ENCODE peak calls at places on chromosomes 5 and 9, in seven cellular contexts. E, T, F, Z, V, K and U are unnamed samples.
A peak's percentile ranks its signal among the peaks of the same experiment; 100 is the strongest.

GRCh38 chr5:171580506-171581265 is 161.2 kb downstream of the FGF18 start:
- DNase-seq in E (peak; percentile 32), T (no peak), F (no peak), Z (no peak), V (no peak), K (peak; percentile 52), U (peak; percentile 28)

GRCh38 chr5:150441813-150442698 is 7.5 kb downstream of the RPS14 start:
- DNase-seq in E (no peak), T (no peak), F (no peak), Z (no peak), V (no peak), K (no peak), U (no peak)

GRCh38 chr5:14351086-14351661 is 208.0 kb downstream of the TRIO start:
- DNase-seq in E (no peak), T (no peak), F (no peak), Z (no peak), V (no peak), K (no peak), U (no peak)

GRCh38 chr5:135606431-135606830 is 27.6 kb upstream of the CXCL14 start:
- DNase-seq in E (no peak), T (no peak), F (no peak), Z (no peak), V (no peak), K (no peak), U (no peak)

GRCh38 chr5:178449163-178450060 is 140.8 kb downstream of the COL23A1 start:
- DNase-seq in E (no peak), T (no peak), F (peak; percentile 73), Z (peak; percentile 1), V (no peak), K (no peak), U (no peak)

GRCh38 chr5:172902497-172903472 is 56.4 kb upstream of the RPL26L1 start:
- DNase-seq in E (peak; percentile 92), T (peak; percentile 95), F (no peak), Z (peak; percentile 93), V (peak; percentile 78), K (peak; percentile 99), U (peak; percentile 93)

GRCh38 chr9:121463026-121463827 is 36.4 kb downstream of the GGTA1 start:
- DNase-seq in E (no peak), T (peak; percentile 49), F (peak; percentile 79), Z (no peak), V (peak; percentile 20), K (peak; percentile 18), U (peak; percentile 48)

GRCh38 chr5:6681682-6682081 is 31.6 kb upstream of the TENT4A start:
- DNase-seq in E (no peak), T (no peak), F (no peak), Z (no peak), V (no peak), K (no peak), U (no peak)

GRCh38 chr9:123929177-123929869 is 603 bp downstream of the DENND1A start:
- DNase-seq in E (peak; percentile 22), T (peak; percentile 20), F (no peak), Z (no peak), V (peak; percentile 44), K (no peak), U (peak; percentile 52)

GRCh38 chr5:135436856-135437795 is 10.0 kb downstream of the DCANP1 start:
- DNase-seq in E (no peak), T (no peak), F (no peak), Z (no peak), V (no peak), K (no peak), U (no peak)

GRCh38 chr5:89204766-89205165 is 321.8 kb upstream of the MEF2C start:
- DNase-seq in E (no peak), T (no peak), F (no peak), Z (no peak), V (no peak), K (no peak), U (no peak)

GRCh38 chr5:170330568-170331054 is 33.0 kb upstream of the LCP2 start:
- DNase-seq in E (no peak), T (no peak), F (no peak), Z (no peak), V (no peak), K (no peak), U (no peak)

GRCh38 chr5:135974019-135974600 is 19.3 kb upstream of the LECT2 start:
- DNase-seq in E (no peak), T (no peak), F (no peak), Z (no peak), V (no peak), K (no peak), U (no peak)

GRCh38 chr5:124007675-124008398 is 495.9 kb downstream of the CSNK1G3 start:
- DNase-seq in E (no peak), T (no peak), F (no peak), Z (no peak), V (no peak), K (peak; percentile 4), U (no peak)

GRCh38 chr5:66769839-66770617 is 173.8 kb downstream of the MAST4 start:
- DNase-seq in E (no peak), T (no peak), F (peak; percentile 37), Z (no peak), V (peak; percentile 8), K (no peak), U (no peak)

GRCh38 chr9:114786251-114786650 is 19.6 kb downstream of the TNFSF15 start:
- DNase-seq in E (no peak), T (no peak), F (no peak), Z (no peak), V (no peak), K (no peak), U (no peak)

GRCh38 chr9:4967521-4967920 is 17.6 kb upstream of the JAK2 start:
- DNase-seq in E (no peak), T (no peak), F (no peak), Z (no peak), V (no peak), K (no peak), U (no peak)

GRCh38 chr9:124480621-124480981 is 26.6 kb downstream of the NR5A1 start:
- DNase-seq in E (no peak), T (peak; percentile 63), F (no peak), Z (no peak), V (no peak), K (peak; percentile 4), U (no peak)

GRCh38 chr9:87198716-87199115 is 251.4 kb upstream of the GAS1 start:
- DNase-seq in E (no peak), T (no peak), F (no peak), Z (no peak), V (no peak), K (peak; percentile 14), U (no peak)

DNA sequence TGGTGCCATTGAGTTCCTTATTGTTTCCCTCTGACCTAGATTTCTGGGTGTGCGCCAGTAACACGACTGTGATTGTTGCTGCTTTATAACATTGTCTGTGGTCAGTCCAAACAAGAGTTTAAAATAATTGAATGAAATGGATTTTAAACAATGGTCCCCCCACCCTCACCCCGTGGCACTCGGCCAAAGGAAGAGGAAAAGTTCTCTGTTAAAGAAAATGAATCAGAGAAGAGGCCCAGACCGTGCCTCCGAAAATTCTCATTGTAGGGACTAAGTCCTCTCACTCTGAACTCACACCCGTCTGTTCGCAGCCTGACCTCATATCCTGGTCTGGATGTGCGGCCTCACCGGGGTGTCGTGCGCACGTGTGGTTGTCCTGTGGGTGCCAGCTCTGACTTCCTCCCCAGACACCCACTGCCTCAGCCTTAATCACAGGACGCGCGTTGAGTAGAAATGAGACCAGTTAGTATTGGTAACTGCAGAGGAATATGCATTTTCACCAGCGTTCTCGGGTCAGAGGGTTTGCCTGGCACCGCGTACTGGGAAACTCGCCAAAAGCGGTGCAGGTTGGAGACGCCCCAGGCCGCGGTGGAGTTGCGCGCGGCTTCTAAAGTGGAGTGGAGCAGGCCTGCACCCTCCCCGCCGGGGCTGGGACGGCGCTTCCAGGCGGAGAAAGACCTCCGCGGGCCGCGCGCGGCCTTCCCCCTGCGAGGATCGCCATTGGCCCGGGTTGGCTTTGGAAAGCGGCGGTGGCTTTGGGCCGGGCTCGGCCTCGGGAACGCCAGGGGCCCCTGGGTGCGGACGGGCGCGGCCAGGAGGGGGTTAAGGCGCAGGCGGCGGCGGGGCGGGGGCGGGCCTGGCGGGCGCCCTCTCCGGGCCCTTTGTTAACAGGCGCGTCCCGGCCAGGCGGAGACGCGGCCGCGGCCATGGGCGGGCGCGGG is at the start of gene ABL1:
- DNase-seq in E (peak; percentile 75), T (peak; percentile 74), F (peak; percentile 87), Z (peak; percentile 81), V (peak; percentile 79), K (peak; percentile 85), U (peak; percentile 73)
- TF ChIP-seq POLR2A in E (peak; percentile 22), T (no peak), F (no peak), Z (no peak), V (peak; percentile 54), K (peak; percentile 80), U (no peak)

DNA sequence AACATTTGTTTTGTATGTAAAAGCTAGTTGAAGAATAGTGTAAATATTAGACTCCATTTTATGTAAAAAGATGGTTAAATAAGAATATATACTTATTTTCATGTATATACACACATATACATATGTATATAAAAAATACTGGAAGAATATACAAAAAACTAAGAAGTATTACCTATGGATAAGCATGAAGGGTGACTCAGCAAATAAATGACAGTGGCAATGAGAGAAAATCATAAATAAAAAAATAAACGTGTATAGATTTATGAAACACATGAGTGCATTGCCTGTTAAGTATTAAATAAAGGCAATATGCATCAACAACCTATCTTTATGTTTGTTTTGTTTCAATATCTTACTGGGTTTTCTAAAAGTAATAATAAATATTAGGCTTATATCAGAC is 435.3 kb downstream of the CYLC2 start:
- DNase-seq in E (no peak), T (no peak), F (no peak), Z (no peak), V (no peak), K (no peak), U (no peak)
- H3K9me3 ChIP-seq in E (no peaks in the 10 kb centered on the region), T (no peaks in the 10 kb centered on the region), F (peaks cover 4% of the 10 kb centered on the region), Z (no peaks in the 10 kb centered on the region), V (no peaks in the 10 kb centered on the region), K (peaks cover 3% of the 10 kb centered on the region), U (no peaks in the 10 kb centered on the region)

DNA sequence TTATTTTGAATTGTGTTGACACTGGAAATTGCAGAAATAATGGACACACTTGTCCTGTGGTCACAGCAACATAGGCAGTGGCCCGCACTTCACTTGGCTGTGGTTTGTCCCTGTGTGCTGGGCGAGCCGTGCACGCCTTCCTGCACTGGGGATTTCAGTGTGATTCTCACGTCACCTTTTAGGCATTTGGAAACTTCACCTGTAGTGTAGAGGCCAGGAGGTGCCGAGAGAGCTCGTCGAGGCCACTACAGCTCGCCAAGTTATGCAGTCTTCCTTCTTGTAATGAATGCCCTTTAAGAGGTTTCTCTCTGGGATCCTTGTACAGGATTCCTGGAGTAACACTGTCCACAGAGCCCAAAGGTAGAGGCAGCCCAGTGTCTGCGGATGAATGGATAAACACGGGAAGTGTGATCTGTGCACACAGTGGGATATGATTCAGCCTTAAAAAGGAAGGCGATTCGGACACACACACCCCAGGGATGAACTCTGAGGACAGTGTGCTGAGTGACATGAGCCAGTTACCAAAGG is 14.7 kb downstream of the TRAF2 start:
- DNase-seq in E (no peak), T (no peak), F (no peak), Z (no peak), V (no peak), K (no peak), U (no peak)
- H3K4me1 ChIP-seq in E (no peaks in the 10 kb centered on the region), T (peaks cover 18% of the 10 kb centered on the region), F (peaks cover 88% of the 10 kb centered on the region), Z (peaks cover 4% of the 10 kb centered on the region), V (peaks cover 47% of the 10 kb centered on the region), K (peaks cover 15% of the 10 kb centered on the region), U (peaks cover 21% of the 10 kb centered on the region)

DNA sequence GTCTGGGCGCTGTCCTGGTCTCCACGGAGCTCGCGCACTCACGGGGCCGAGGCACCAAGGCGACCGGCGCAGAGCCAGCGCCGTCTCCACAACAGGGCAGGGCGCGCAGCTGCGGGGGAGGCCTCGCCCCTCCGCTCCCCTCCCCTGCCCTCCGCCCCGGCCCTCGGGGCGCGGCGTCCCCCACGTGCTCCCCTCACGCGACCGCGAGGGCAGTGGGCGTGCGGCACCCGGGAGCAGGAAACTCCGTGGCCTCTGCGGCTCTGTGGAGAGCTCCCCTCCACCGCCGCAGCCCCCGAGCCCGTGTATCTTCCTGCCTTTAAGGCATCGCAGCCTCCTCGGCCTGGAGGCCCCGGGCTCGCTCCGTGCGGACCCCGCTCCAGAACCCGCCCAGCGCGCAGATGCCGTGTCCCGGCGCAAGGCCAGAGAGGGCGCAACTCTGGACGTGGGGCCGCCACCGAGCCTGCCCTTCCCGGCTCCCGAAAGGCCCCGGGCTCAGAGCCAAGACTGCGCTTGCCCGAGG is 706 bp upstream of the TUBB4B start:
- DNase-seq in E (peak; percentile 75), T (peak; percentile 72), F (no peak), Z (peak; percentile 83), V (peak; percentile 83), K (peak; percentile 61), U (peak; percentile 80)
- TF ChIP-seq POLR2A in E (peak; percentile 30), T (no peak), F (no peak), Z (peak; percentile 13), V (peak; percentile 56), K (peak; percentile 37), U (no peak)